ENCODE peak calls at places on chromosomes 7 and 10, in six cellular contexts. P, H, T, R, N and Q are unnamed samples. For H3K9me3, the result is how much of the 10 kb centered on the place peaks cover.

GRCh38 chr10:19929466-19930140 is 113.4 kb downstream of the PLXDC2 start:
- DNase-seq in P (no peak), H (no peak), T (no peak), R (no peak), N (no peak), Q (no peak)

GRCh38 chr10:11875499-11876281 is 52.5 kb downstream of the PROSER2 start:
- DNase-seq in P (peak), H (peak), T (peak), R (no peak), N (peak), Q (peak)

GRCh38 chr10:70358446-70358845 is 24.0 kb downstream of the LRRC20 start:
- DNase-seq in P (no peak), H (no peak), T (no peak), R (no peak), N (no peak), Q (no peak)

GRCh38 chr10:361203-362135 is 226.2 kb downstream of the ZMYND11 start:
- DNase-seq in P (peak), H (no peak), T (no peak), R (no peak), N (no peak), Q (no peak)

GRCh38 chr10:132740542-132741066 is 45.3 kb downstream of the NKX6-2 start:
- DNase-seq in P (no peak), H (no peak), T (no peak), R (no peak), N (no peak), Q (no peak)

GRCh38 chr7:136940917-136941316 is 72.5 kb downstream of the CHRM2 start:
- DNase-seq in P (no peak), H (no peak), T (no peak), R (no peak), N (no peak), Q (no peak)

GRCh38 chr10:84613336-84614021 is 285.1 kb downstream of the CCSER2 start:
- DNase-seq in P (no peak), H (no peak), T (no peak), R (peak), N (no peak), Q (peak)

GRCh38 chr10:69315100-69315542 is 36.8 kb downstream of the HK1 start:
- DNase-seq in P (no peak), H (no peak), T (no peak), R (no peak), N (no peak), Q (no peak)

GRCh38 chr10:95657250-95657649 is 739 bp upstream of the ALDH18A1 start:
- DNase-seq in P (no peak), H (no peak), T (no peak), R (no peak), N (no peak), Q (no peak)

GRCh38 chr7:142001163-142001874 is 5.6 kb downstream of the MGAM start:
- DNase-seq in P (no peak), H (no peak), T (no peak), R (no peak), N (no peak), Q (no peak)

GRCh38 chr7:42183547-42183946 is 53.5 kb downstream of the GLI3 start:
- DNase-seq in P (no peak), H (no peak), T (no peak), R (no peak), N (no peak), Q (no peak)

GRCh38 chr10:99374526-99374925 is 45.4 kb downstream of the CNNM1 start:
- DNase-seq in P (no peak), H (no peak), T (no peak), R (no peak), N (no peak), Q (no peak)

GRCh38 chr10:131641231-131641630 is 259.6 kb upstream of the PPP2R2D start:
- DNase-seq in P (no peak), H (no peak), T (no peak), R (no peak), N (no peak), Q (no peak)

GRCh38 chr7:92904292-92905131 is 68.1 kb upstream of the CDK6 start:
- DNase-seq in P (no peak), H (peak), T (no peak), R (peak), N (no peak), Q (no peak)

GRCh38 chr7:29918850-29919249 is 70.8 kb downstream of the SCRN1 start:
- DNase-seq in P (no peak), H (no peak), T (no peak), R (no peak), N (no peak), Q (no peak)

GRCh38 chr10:112052176-112052575 is 131.4 kb downstream of the GPAM start:
- DNase-seq in P (no peak), H (no peak), T (no peak), R (no peak), N (no peak), Q (no peak)

GRCh38 chr10:84194424-84195043 is at the start of gene CDHR1:
- DNase-seq in P (peak), H (no peak), T (no peak), R (peak), N (no peak), Q (no peak)

GRCh38 chr10:77319557-77319956 is 318.1 kb downstream of the KCNMA1 start:
- DNase-seq in P (no peak), H (no peak), T (no peak), R (no peak), N (no peak), Q (no peak)

GRCh38 chr7:96285579-96285978 is 36.3 kb downstream of the SLC25A13 start:
- DNase-seq in P (no peak), H (no peak), T (no peak), R (no peak), N (no peak), Q (no peak)

GRCh38 chr7:105648561-105649401 is 67.5 kb upstream of the EFCAB10 start:
- DNase-seq in P (peak), H (no peak), T (no peak), R (peak), N (no peak), Q (no peak)

GRCh38 chr7:18459846-18460245 is 35.7 kb upstream of the HDAC9 start:
- DNase-seq in P (no peak), H (no peak), T (no peak), R (no peak), N (no peak), Q (no peak)

GRCh38 chr7:117479480-117480224 is at the start of gene CFTR:
- DNase-seq in P (no peak), H (peak), T (no peak), R (peak), N (peak), Q (peak)

GRCh38 chr7:76225379-76225778 is 23.7 kb downstream of the SRRM3 start:
- DNase-seq in P (no peak), H (no peak), T (no peak), R (no peak), N (peak), Q (no peak)

GRCh38 chr10:91286572-91286971 is 66.1 kb downstream of the PCGF5 start:
- DNase-seq in P (no peak), H (no peak), T (no peak), R (no peak), N (no peak), Q (no peak)

GRCh38 chr7:40673285-40673684 is 538.5 kb downstream of the SUGCT start:
- DNase-seq in P (no peak), H (no peak), T (no peak), R (no peak), N (no peak), Q (no peak)

GRCh38 chr7:138458576-138459234 is 1.4 kb upstream of the TRIM24 start:
- DNase-seq in P (no peak), H (no peak), T (no peak), R (no peak), N (no peak), Q (no peak)

GRCh38 chr7:57423768-57424167 is 26.2 kb upstream of the ZNF716 start:
- DNase-seq in P (no peak), H (no peak), T (no peak), R (no peak), N (no peak), Q (no peak)

GRCh38 chr10:72250666-72251065 is 23.1 kb upstream of the DDIT4 start:
- DNase-seq in P (peak), H (peak), T (peak), R (no peak), N (peak), Q (peak)

GRCh38 chr10:29622382-29622885 is 12.3 kb downstream of the SVIL start:
- DNase-seq in P (no peak), H (no peak), T (no peak), R (no peak), N (no peak), Q (no peak)

GRCh38 chr7:66847879-66848810 is 72.9 kb upstream of the TMEM248 start:
- DNase-seq in P (no peak), H (no peak), T (no peak), R (no peak), N (no peak), Q (no peak)

GRCh38 chr7:37357277-37357996 is 91.2 kb downstream of the ELMO1 start:
- DNase-seq in P (no peak), H (no peak), T (no peak), R (no peak), N (no peak), Q (no peak)

GRCh38 chr7:88111136-88111748 is 108.6 kb downstream of the SRI start:
- DNase-seq in P (no peak), H (no peak), T (no peak), R (peak), N (no peak), Q (no peak)

GRCh38 chr10:91598211-91598981 is 34.5 kb downstream of the PPP1R3C start:
- DNase-seq in P (no peak), H (no peak), T (no peak), R (no peak), N (no peak), Q (no peak)

GRCh38 chr7:150463461-150463860 is 13.0 kb downstream of the GIMAP8 start:
- DNase-seq in P (no peak), H (no peak), T (no peak), R (no peak), N (no peak), Q (no peak)

GRCh38 chr7:55534262-55534915 is 37.9 kb downstream of the VOPP1 start:
- DNase-seq in P (peak), H (peak), T (peak), R (no peak), N (no peak), Q (no peak)

GRCh38 chr10:80292607-80293239 is 3.3 kb upstream of the MAT1A start:
- DNase-seq in P (no peak), H (no peak), T (no peak), R (no peak), N (no peak), Q (no peak)

GRCh38 chr10:128763588-128763987 is 637.4 kb upstream of the MKI67 start:
- DNase-seq in P (no peak), H (no peak), T (no peak), R (no peak), N (no peak), Q (no peak)

GRCh38 chr7:98907570-98907969 is 29.2 kb downstream of the TRRAP start:
- DNase-seq in P (no peak), H (no peak), T (no peak), R (no peak), N (no peak), Q (no peak)

GRCh38 chr7:139658919-139659675 is 118.7 kb downstream of the HIPK2 start:
- DNase-seq in P (no peak), H (no peak), T (no peak), R (no peak), N (no peak), Q (no peak)

GRCh38 chr7:139654270-139655181 is 123.3 kb downstream of the HIPK2 start:
- DNase-seq in P (no peak), H (no peak), T (no peak), R (no peak), N (no peak), Q (no peak)

GRCh38 chr7:139655305-139655704 is 122.5 kb downstream of the HIPK2 start:
- DNase-seq in P (no peak), H (no peak), T (no peak), R (no peak), N (no peak), Q (no peak)

GRCh38 chr7:139657749-139658148 is 120.0 kb downstream of the HIPK2 start:
- DNase-seq in P (no peak), H (no peak), T (no peak), R (no peak), N (no peak), Q (no peak)

DNA sequence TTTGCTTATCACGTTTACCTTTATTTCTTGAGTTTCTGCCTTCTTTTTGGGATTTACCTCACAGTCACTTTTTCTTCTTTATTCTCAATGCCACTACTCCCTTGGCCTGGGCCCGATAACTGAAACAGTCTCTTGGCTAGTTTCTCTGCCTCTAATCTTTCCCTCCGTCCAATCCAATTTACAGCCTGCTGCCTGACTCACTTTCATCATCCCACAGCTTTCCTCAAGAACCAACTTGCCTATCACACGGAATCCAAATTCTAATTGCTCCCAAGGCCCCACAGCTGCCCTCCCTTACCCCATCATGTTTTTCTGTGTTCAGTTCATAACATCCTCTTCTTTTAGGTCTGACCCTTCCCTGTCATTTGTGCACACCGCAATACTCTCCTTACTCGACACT is 121.4 kb downstream of the HIPK2 start:
- DNase-seq in P (no peak), H (no peak), T (no peak), R (no peak), N (no peak), Q (no peak)
- H3K27ac ChIP-seq in P (no peak), H (no peak), T (no peak), R (no peak), N (no peak), Q (no peak)

GRCh38 chr7:149370790-149371189 is 90.1 kb downstream of the ZNF777 start:
- DNase-seq in P (no peak), H (no peak), T (no peak), R (no peak), N (no peak), Q (no peak)

GRCh38 chr7:149377386-149377785 is 83.5 kb downstream of the ZNF777 start:
- DNase-seq in P (no peak), H (no peak), T (no peak), R (no peak), N (no peak), Q (no peak)

GRCh38 chr7:149369497-149369896 is 91.4 kb downstream of the ZNF777 start:
- DNase-seq in P (no peak), H (no peak), T (no peak), R (no peak), N (no peak), Q (peak)

GRCh38 chr7:149375234-149376008 is 85.4 kb downstream of the ZNF777 start:
- DNase-seq in P (no peak), H (no peak), T (no peak), R (no peak), N (no peak), Q (no peak)

DNA sequence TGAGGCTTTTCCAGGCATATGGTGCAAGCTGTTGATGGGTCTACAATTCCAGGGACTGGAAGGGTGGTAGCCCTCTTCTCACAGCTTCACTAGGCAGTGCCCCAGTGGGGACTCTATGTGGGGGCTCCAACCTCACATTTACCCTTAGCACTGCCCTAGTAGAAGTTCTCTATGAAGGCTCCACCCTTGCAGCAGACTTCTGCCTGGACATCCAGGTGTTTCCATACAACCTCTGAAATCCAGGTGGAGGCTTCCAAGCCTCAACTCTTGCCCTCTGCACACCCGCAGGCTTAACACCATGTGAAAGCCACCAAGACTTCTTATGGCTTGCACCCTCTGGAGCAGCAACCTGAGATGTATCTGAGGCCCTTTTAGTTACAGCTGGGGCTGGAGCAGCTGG is 87.8 kb downstream of the ZNF777 start:
- DNase-seq in P (no peak), H (no peak), T (no peak), R (no peak), N (no peak), Q (no peak)
- H3K9me3 ChIP-seq in P (under half), H (under half), T (under half), R (under half), N (under half), Q (under half)

GRCh38 chr10:73581912-73582311 is 9.2 kb downstream of the USP54 start:
- DNase-seq in P (no peak), H (no peak), T (no peak), R (no peak), N (no peak), Q (no peak)
- H3K27ac ChIP-seq in P (no peak), H (peak), T (peak), R (no peak), N (no peak), Q (no peak)

DNA sequence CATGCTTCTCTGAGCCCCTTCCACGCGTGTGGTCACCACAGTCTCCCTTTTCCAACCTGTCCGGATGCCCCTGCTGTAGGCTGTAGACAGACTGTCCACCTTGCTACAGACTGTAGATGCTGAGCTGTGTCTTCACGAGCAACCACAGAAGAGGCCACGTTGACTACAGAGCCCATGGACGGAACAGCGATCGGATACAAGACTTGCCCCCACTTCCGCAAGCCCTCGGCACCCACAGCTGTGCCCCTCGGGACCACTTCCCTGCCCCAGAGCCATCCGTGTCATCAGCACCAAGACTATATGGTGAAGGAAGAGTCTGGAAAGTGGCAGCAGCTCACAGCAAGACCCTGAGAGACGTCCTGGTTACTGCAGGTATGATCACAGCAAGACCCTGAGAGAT is 491.4 kb downstream of the DNAJB6 start:
- DNase-seq in P (no peak), H (no peak), T (no peak), R (no peak), N (no peak), Q (no peak)
- H3K9me3 ChIP-seq in P (under half), H (under half), T (under half), R (under half), N (under half), Q (under half)

DNA sequence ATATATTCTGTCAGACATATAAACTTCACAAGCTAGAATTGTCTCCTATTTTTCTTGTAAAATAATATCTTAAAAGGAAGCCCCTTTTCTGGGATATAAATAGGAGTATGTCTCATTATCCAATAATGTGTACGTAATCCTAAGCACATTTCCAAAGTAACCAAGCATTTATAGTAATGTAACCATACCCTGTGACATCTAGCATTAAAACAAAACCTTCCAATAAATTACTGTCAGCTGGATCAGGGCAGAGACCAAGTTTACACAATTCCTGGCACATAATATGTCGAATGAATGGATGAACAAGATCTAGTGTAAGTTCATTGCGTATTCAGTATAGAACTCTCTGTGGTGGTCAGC is 14.2 kb downstream of the CPED1 start:
- DNase-seq in P (no peak), H (no peak), T (no peak), R (no peak), N (no peak), Q (no peak)
- H3K27ac ChIP-seq in P (peak), H (peak), T (peak), R (no peak), N (no peak), Q (no peak)

GRCh38 chr7:159207398-159207797 is 62.7 kb upstream of the VIPR2 start:
- DNase-seq in P (no peak), H (no peak), T (no peak), R (no peak), N (no peak), Q (no peak)
- H3K9me3 ChIP-seq in P (under half), H (under half), T (under half), R (under half), N (under half), Q (under half)

GRCh38 chr7:24831240-24831639 is 74.0 kb upstream of the GSDME start:
- DNase-seq in P (no peak), H (no peak), T (no peak), R (no peak), N (no peak), Q (no peak)
- H3K27ac ChIP-seq in P (no peak), H (no peak), T (peak), R (no peak), N (no peak), Q (no peak)

DNA sequence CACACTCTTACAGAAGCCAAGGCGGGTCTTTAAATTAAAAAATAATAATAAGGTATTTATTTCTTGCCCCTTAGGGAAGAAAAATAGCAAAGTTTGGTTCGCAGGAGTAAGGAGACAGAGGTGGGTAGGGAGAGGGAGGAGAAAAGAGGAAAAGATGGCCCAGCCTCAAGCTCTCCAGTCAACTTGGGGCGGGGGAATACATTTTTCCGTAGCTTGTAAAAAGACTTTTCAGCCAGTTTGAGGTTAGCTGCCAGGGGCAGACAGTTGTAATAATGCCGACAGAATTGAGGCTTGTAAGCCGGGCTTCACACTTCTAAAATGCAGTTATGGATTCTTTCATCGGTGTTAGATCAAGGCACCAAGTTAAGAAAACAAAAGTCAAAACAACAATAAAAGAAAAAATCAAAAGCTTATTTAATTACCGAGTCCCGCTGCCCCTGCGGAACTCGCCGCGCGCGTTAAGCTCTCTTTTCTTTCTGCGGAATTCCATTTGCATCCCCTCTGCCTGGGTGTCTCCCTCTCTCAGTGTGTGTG is 489 bp upstream of the EVX1 start:
- DNase-seq in P (no peak), H (no peak), T (no peak), R (no peak), N (no peak), Q (no peak)
- H3K9me3 ChIP-seq in P (under half), H (under half), T (under half), R (under half), N (under half), Q (under half)

GRCh38 chr7:772005-772294 is 44.9 kb upstream of the PRKAR1B start:
- DNase-seq in P (no peak), H (no peak), T (no peak), R (no peak), N (no peak), Q (no peak)

GRCh38 chr7:770336-770735 is 43.3 kb upstream of the PRKAR1B start:
- DNase-seq in P (no peak), H (no peak), T (no peak), R (no peak), N (no peak), Q (no peak)

GRCh38 chr7:770786-771185 is 43.7 kb upstream of the PRKAR1B start:
- DNase-seq in P (no peak), H (no peak), T (no peak), R (no peak), N (no peak), Q (no peak)

GRCh38 chr7:772392-772791 is 45.3 kb upstream of the PRKAR1B start:
- DNase-seq in P (no peak), H (peak), T (no peak), R (no peak), N (no peak), Q (no peak)

GRCh38 chr7:771241-772004 is 44.3 kb upstream of the PRKAR1B start:
- DNase-seq in P (peak), H (peak), T (peak), R (peak), N (peak), Q (peak)
- H3K27ac ChIP-seq in P (peak), H (peak), T (peak), R (peak), N (peak), Q (peak)

GRCh38 chr7:158495780-158496179 is 91.8 kb downstream of the PTPRN2 start:
- DNase-seq in P (no peak), H (no peak), T (no peak), R (peak), N (no peak), Q (no peak)
- H3K9me3 ChIP-seq in P (under half), H (under half), T (under half), R (under half), N (under half), Q (under half)